ENCODE peak calls at places on chromosome 15, in seven cellular contexts. E, I, V, J, X, M and K are unnamed samples.

GRCh38 chr15:55530861-55531313 is 22.9 kb upstream of the DNAAF4 start:
- DNase-seq in I (no peak), V (no peak), J (no peak), E (no peak), X (no peak), M (no peak), K (no peak)

GRCh38 chr15:79640206-79640605 is 208.1 kb downstream of the MINAR1 start:
- DNase-seq in X (peak), E (peak), V (no peak), I (no peak), J (no peak), M (no peak), K (no peak)

GRCh38 chr15:56228854-56229253 is 14.8 kb downstream of the RFX7 start:
- DNase-seq in V (no peak), M (no peak), I (no peak), J (no peak), X (no peak), E (no peak), K (no peak)

GRCh38 chr15:69037482-69037881 is 23.0 kb downstream of the NOX5 start:
- DNase-seq in E (no peak), I (no peak), J (no peak), V (no peak), M (no peak), X (no peak), K (no peak)

GRCh38 chr15:70195171-70195807 is 97.6 kb upstream of the TLE3 start:
- DNase-seq in X (no peak), I (no peak), J (no peak), E (no peak), V (no peak), M (no peak), K (no peak)

GRCh38 chr15:98003528-98003927 is 43.0 kb downstream of the ARRDC4 start:
- DNase-seq in I (no peak), V (no peak), M (no peak), J (no peak), X (no peak), E (peak), K (no peak)

GRCh38 chr15:95884276-95884675 is 446.2 kb upstream of the NR2F2 start:
- DNase-seq in I (no peak), J (peak), V (no peak), X (peak), M (peak), E (no peak), K (peak)

GRCh38 chr15:90002428-90002844 is 1.3 kb downstream of the ZNF710 start:
- DNase-seq in X (no peak), M (no peak), V (peak), E (peak), I (no peak), J (peak), K (no peak)

GRCh38 chr15:101091080-101092017 is 160.5 kb downstream of the CHSY1 start:
- DNase-seq in I (no peak), J (no peak), V (no peak), X (peak), M (no peak), E (no peak), K (no peak)

GRCh38 chr15:25186411-25186810 is 231.6 kb downstream of the SNRPN start:
- DNase-seq in V (peak), I (no peak), X (no peak), M (no peak), J (no peak), E (no peak), K (no peak)

GRCh38 chr15:88301311-88301710 is 44.8 kb upstream of the NTRK3 start:
- DNase-seq in J (no peak), M (no peak), E (no peak), X (no peak), I (no peak), V (no peak), K (no peak)

GRCh38 chr15:87816811-87817210 is 439.7 kb downstream of the NTRK3 start:
- DNase-seq in M (no peak), E (peak), V (no peak), I (no peak), J (no peak), X (peak), K (no peak)

GRCh38 chr15:28952666-28953491 is 67.1 kb downstream of the APBA2 start:
- DNase-seq in I (no peak), J (no peak), V (no peak), E (no peak), X (no peak), M (no peak), K (no peak)

GRCh38 chr15:22979069-22979698 is 984 bp downstream of the CYFIP1 start:
- DNase-seq in E (peak), M (peak), I (no peak), V (peak), X (no peak), J (peak), K (no peak)

GRCh38 chr15:40379853-40380252 is 2.7 kb upstream of the KNSTRN start:
- DNase-seq in X (peak), E (peak), I (no peak), M (no peak), J (no peak), V (no peak), K (no peak)

GRCh38 chr15:80076321-80077318 is 17.1 kb downstream of the ZFAND6 start:
- DNase-seq in J (peak), M (no peak), I (no peak), E (no peak), V (no peak), X (no peak), K (no peak)

GRCh38 chr15:88257311-88257901 is 867 bp upstream of the NTRK3 start:
- DNase-seq in X (no peak), J (no peak), I (no peak), V (no peak), M (peak), E (no peak), K (no peak)